ENCODE peak calls at places on chromosomes 16 and 17, in seven cellular contexts. C, T, I, B, Z, X and N are unnamed samples.

GRCh38 chr16:70556063-70556462 is 32.4 kb downstream of the SF3B3 start:
- DNase-seq in C (no peak), T (no peak), I (no peak), B (no peak), Z (no peak), X (no peak), N (no peak)

GRCh38 chr16:30922960-30923535 is 324 bp upstream of the FBXL19 start:
- DNase-seq in C (peak; percentile 99), T (peak; percentile 98), I (peak; percentile 92), B (peak; percentile 99), Z (peak; percentile 100), X (peak; percentile 99), N (peak; percentile 100)

GRCh38 chr17:64259922-64260321 is 3.1 kb downstream of the TEX2 start:
- DNase-seq in C (peak; percentile 51), T (no peak), I (no peak), B (no peak), Z (no peak), X (no peak), N (no peak)

GRCh38 chr16:66495440-66495839 is 54.5 kb downstream of the TK2 start:
- DNase-seq in C (no peak), T (no peak), I (no peak), B (no peak), Z (no peak), X (no peak), N (no peak)

GRCh38 chr16:56360117-56361008 is 65.0 kb downstream of the AMFR start:
- DNase-seq in C (no peak), T (no peak), I (no peak), B (no peak), Z (no peak), X (no peak), N (no peak)

GRCh38 chr17:924711-925480 is 54.7 kb downstream of the NXN start:
- DNase-seq in C (no peak), T (no peak), I (no peak), B (no peak), Z (no peak), X (no peak), N (peak; percentile 75)

GRCh38 chr17:34820166-34820920 is 140.9 kb downstream of the CCT6B start:
- DNase-seq in C (no peak), T (no peak), I (no peak), B (no peak), Z (no peak), X (no peak), N (no peak)

GRCh38 chr17:80068301-80069160 is 32.1 kb downstream of the CCDC40 start:
- DNase-seq in C (peak; percentile 41), T (no peak), I (no peak), B (no peak), Z (no peak), X (no peak), N (no peak)

GRCh38 chr17:59129814-59130213 is 23.1 kb upstream of the TRIM37 start:
- DNase-seq in C (no peak), T (no peak), I (no peak), B (no peak), Z (no peak), X (no peak), N (no peak)

GRCh38 chr17:27950995-27951394 is 57.8 kb upstream of the LYRM9 start:
- DNase-seq in C (no peak), T (no peak), I (no peak), B (no peak), Z (peak; percentile 68), X (no peak), N (no peak)

GRCh38 chr17:2237960-2238359 is 65.6 kb downstream of the SMG6 start:
- DNase-seq in C (no peak), T (no peak), I (no peak), B (no peak), Z (no peak), X (no peak), N (no peak)